ENCODE peak calls at places on chromosomes 7 and 10, in six cellular contexts. A is upper lobe of right lung; U is brain microvascular endothelial cell; J is lung; T is tibial nerve; N is stimulated activated CD8-positive, alpha-beta memory T cell treated with anti-CD3 and anti-CD28 coated beads, Interleukin-12 subunit alpha, Interleukin-12 subunit beta, amount 100 ng/mL, for 1 hour. P is an unnamed sample.

GRCh38 chr10:30081182-30081581 is 21.8 kb upstream of the JCAD start:
- DNase-seq in U (no peak), A (no peak), J (no peak), T (no peak), N (no peak), P (no peak)

GRCh38 chr10:117398014-117398413 is 22.8 kb upstream of the PDZD8 start:
- DNase-seq in T (no peak), J (no peak), U (no peak), N (no peak), A (no peak), P (no peak)

GRCh38 chr7:2757361-2757903 is 69.4 kb downstream of the AMZ1 start:
- DNase-seq in A (no peak), J (no peak), T (no peak), N (no peak), U (no peak), P (no peak)

GRCh38 chr7:43589728-43590127 is 6.8 kb downstream of the STK17A start:
- DNase-seq in U (no peak), T (no peak), N (no peak), J (no peak), A (no peak), P (no peak)

GRCh38 chr10:27359792-27360320 is 119.3 kb upstream of the ACBD5 start:
- DNase-seq in T (no peak), A (no peak), J (no peak), N (no peak), U (no peak), P (no peak)

GRCh38 chr10:122124808-122125207 is 135.8 kb downstream of the TACC2 start:
- DNase-seq in T (no peak), U (no peak), A (no peak), N (no peak), J (no peak), P (no peak)

GRCh38 chr7:47327698-47328391 is 254.1 kb downstream of the TNS3 start:
- DNase-seq in A (peak; percentile 89), J (peak; percentile 76), N (no peak), T (peak; percentile 79), U (peak; percentile 73), P (no peak)

GRCh38 chr10:113293167-113293566 is 259.7 kb upstream of the HABP2 start:
- DNase-seq in N (no peak), U (no peak), J (no peak), T (no peak), A (no peak), P (no peak)

P was measured in NCI-H1436.